ENCODE peak calls at places on chromosomes 13 and 19, in nine cellular contexts. H is GM23248, M is colonic mucosa, Q is IMR-90, P is breast epithelium, Z is left ventricle myocardium inferior, A is neuronal stem cell, I is A673, C is A549. B is an unnamed sample.
A peak's percentile ranks its signal among the peaks of the same experiment; 100 is the strongest.

GRCh38 chr13:33169273-33169980 is 116.1 kb downstream of the STARD13 start:
- DNase-seq in H (peak; percentile 81), M (no peak), Q (peak; percentile 93), P (no peak), Z (no peak), A (no peak), I (no peak), C (no peak), B (peak; percentile 73)

GRCh38 chr13:110442946-110443632 is 118.4 kb downstream of the RAB20 start:
- DNase-seq in H (peak; percentile 70), M (no peak), Q (peak; percentile 75), P (no peak), Z (no peak), A (no peak), I (peak; percentile 49), C (no peak), B (peak; percentile 47)

GRCh38 chr19:2982983-2983350 is 5.6 kb downstream of the TLE6 start:
- DNase-seq in H (peak; percentile 86), M (peak; percentile 68), Q (peak; percentile 68), P (peak; percentile 94), Z (peak; percentile 89), A (no peak), I (peak; percentile 91), C (no peak), B (peak; percentile 6)

GRCh38 chr13:110258876-110259631 is 47.9 kb downstream of the COL4A1 start:
- DNase-seq in H (peak; percentile 53), M (no peak), Q (no peak), P (no peak), Z (no peak), A (no peak), I (no peak), C (no peak), B (peak; percentile 4)

GRCh38 chr19:49689133-49690072 is at the start of gene ADM5:
- DNase-seq in H (peak; percentile 51), M (peak; percentile 78), Q (no peak), P (peak; percentile 72), Z (peak; percentile 50), A (no peak), I (peak; percentile 52), C (no peak), B (peak; percentile 83)

GRCh38 chr13:30934381-30934780 is 1.9 kb downstream of the TEX26 start:
- DNase-seq in H (no peak), M (no peak), Q (peak; percentile 14), P (no peak), Z (no peak), A (no peak), I (no peak), C (no peak), B (no peak)

GRCh38 chr13:28320884-28321574 is 173.9 kb downstream of the FLT1 start:
- DNase-seq in H (no peak), M (no peak), Q (peak; percentile 84), P (no peak), Z (no peak), A (no peak), I (no peak), C (no peak), B (peak; percentile 19)

GRCh38 chr19:33661336-33661735 is 39.6 kb downstream of the CHST8 start:
- DNase-seq in H (no peak), M (no peak), Q (no peak), P (no peak), Z (no peak), A (no peak), I (no peak), C (no peak), B (no peak)

GRCh38 chr19:31255174-31255862 is 93.9 kb downstream of the TSHZ3 start:
- DNase-seq in H (no peak), M (no peak), Q (no peak), P (no peak), Z (no peak), A (no peak), I (no peak), C (no peak), B (no peak)

GRCh38 chr13:28452755-28453154 is 42.2 kb downstream of the FLT1 start:
- DNase-seq in H (no peak), M (no peak), Q (no peak), P (no peak), Z (no peak), A (no peak), I (no peak), C (no peak), B (no peak)

GRCh38 chr13:107866007-107866665 is 349.2 kb downstream of the LIG4 start:
- DNase-seq in H (peak; percentile 68), M (no peak), Q (peak; percentile 34), P (no peak), Z (no peak), A (peak; percentile 43), I (peak; percentile 48), C (no peak), B (peak; percentile 43)

DNA sequence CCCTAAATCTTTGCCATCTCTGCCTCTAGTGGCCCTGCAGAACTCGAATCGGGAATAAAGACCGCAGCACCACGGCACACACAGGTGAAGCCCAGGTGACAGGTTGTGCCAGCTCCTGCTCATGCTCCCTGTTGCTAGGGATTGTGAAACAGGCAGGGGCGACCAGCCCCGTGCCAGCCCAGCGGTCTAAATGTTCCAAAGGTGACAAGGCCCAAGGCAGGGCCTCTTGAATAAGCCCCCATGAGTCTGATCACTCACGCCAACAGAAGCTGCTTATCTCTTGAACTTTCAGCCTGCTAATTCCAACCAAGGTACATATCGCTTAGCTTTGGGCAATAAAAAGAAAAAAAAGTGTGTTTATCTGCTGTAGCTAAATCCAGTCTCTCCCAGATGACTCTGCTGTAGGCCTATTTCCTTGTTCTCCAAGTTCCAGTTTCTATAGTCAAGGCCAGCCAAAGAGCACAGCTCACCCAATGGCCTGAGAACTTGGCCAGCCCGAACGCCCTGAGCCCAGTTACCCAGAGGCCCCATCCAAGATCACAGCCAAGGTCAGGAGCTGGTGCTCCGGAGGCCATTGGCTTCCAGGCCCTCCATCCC is 191.1 kb upstream of the GPR12 start:
- DNase-seq in H (no peak), M (peak; percentile 83), Q (no peak), P (no peak), Z (no peak), A (no peak), I (no peak), C (no peak), B (no peak)
- H3K27ac ChIP-seq in H (no peak overlapping the region), M (peak overlapping the region; percentile 95), Q (no peak overlapping the region), P (no peak overlapping the region), Z (no peak overlapping the region), A (no peak overlapping the region), I (no peak overlapping the region), C (no peak overlapping the region), B (no peak overlapping the region)

GRCh38 chr13:24194447-24194846 is 33.9 kb downstream of the SPATA13 start:
- DNase-seq in H (no peak), M (no peak), Q (no peak), P (no peak), Z (no peak), A (no peak), I (no peak), C (no peak), B (peak; percentile 81)

GRCh38 chr13:24195626-24196025 is 35.1 kb downstream of the SPATA13 start:
- DNase-seq in H (no peak), M (no peak), Q (no peak), P (no peak), Z (no peak), A (no peak), I (no peak), C (no peak), B (no peak)

GRCh38 chr13:24202215-24202614 is 41.7 kb downstream of the SPATA13 start:
- DNase-seq in H (no peak), M (peak; percentile 57), Q (no peak), P (no peak), Z (no peak), A (no peak), I (no peak), C (no peak), B (no peak)

GRCh38 chr13:24196593-24197197 is 36.2 kb downstream of the SPATA13 start:
- DNase-seq in H (no peak), M (no peak), Q (no peak), P (no peak), Z (no peak), A (no peak), I (no peak), C (no peak), B (no peak)

DNA sequence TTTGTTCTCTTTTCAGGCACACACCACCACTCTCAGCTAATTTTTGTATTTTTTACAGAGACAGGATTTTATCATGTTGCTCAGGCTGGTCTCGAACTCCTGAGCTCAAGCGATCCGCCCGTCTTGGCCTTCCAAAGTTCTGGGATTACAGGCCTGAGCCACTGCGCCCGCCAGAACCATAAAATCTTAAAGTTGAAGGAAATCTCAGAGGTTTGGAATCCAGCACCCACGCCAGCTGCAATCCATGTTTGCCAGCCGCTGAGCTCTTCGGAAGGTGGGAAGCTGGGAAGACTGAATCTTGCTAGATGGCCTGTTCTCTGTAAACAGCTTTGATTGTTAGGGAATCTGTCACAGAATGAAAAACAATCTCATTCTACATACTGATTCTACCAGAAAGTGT is 38.5 kb downstream of the SPATA13 start:
- DNase-seq in H (peak; percentile 77), M (no peak), Q (no peak), P (no peak), Z (no peak), A (no peak), I (no peak), C (no peak), B (no peak)
- H3K27ac ChIP-seq in H (peak overlapping the region; percentile 49), M (no peak overlapping the region), Q (no peak overlapping the region), P (no peak overlapping the region), Z (no peak overlapping the region), A (no peak overlapping the region), I (no peak overlapping the region), C (no peak overlapping the region), B (no peak overlapping the region)

GRCh38 chr19:10566408-10566657 is 523 bp upstream of the KRI1 start:
- DNase-seq in H (no peak), M (no peak), Q (no peak), P (no peak), Z (no peak), A (no peak), I (no peak), C (no peak), B (no peak)

GRCh38 chr19:10566658-10567410 is 1.0 kb upstream of the KRI1 start:
- DNase-seq in H (peak; percentile 20), M (peak; percentile 38), Q (no peak), P (no peak), Z (no peak), A (no peak), I (no peak), C (no peak), B (no peak)

GRCh38 chr19:10568826-10569651 is at the start of gene CDKN2D:
- DNase-seq in H (peak; percentile 100), M (peak; percentile 100), Q (peak; percentile 99), P (peak; percentile 100), Z (peak; percentile 100), A (peak; percentile 99), I (peak; percentile 100), C (peak; percentile 69), B (peak; percentile 100)

GRCh38 chr19:10567696-10568443 is 909 bp downstream of the CDKN2D start:
- DNase-seq in H (peak; percentile 32), M (peak; percentile 44), Q (no peak), P (no peak), Z (no peak), A (no peak), I (peak; percentile 53), C (no peak), B (no peak)

GRCh38 chr19:10568444-10568825 is 344 bp downstream of the CDKN2D start:
- DNase-seq in H (peak; percentile 72), M (peak; percentile 62), Q (no peak), P (peak; percentile 63), Z (no peak), A (no peak), I (no peak), C (no peak), B (peak; percentile 50)
- H3K27ac ChIP-seq in H (no peak overlapping the region), M (peak overlapping the region; percentile 84), Q (peak overlapping the region; percentile 6), P (peak overlapping the region; percentile 77), Z (peak overlapping the region; percentile 93), A (no peak overlapping the region), I (peak overlapping the region; percentile 42), C (peak overlapping the region; percentile 68), B (no peak overlapping the region)

GRCh38 chr13:42967660-42968059 is 24.4 kb downstream of the EPSTI1 start:
- DNase-seq in H (no peak), M (peak; percentile 64), Q (no peak), P (no peak), Z (no peak), A (no peak), I (no peak), C (no peak), B (peak; percentile 24)
- H3K27ac ChIP-seq in H (no peak overlapping the region), M (peak overlapping the region; percentile 85), Q (no peak overlapping the region), P (no peak overlapping the region), Z (peak overlapping the region; percentile 18), A (no peak overlapping the region), I (no peak overlapping the region), C (peak overlapping the region; percentile 62), B (no peak overlapping the region)

B was measured in PC-3.